ENCODE peak calls at places on chromosomes 13 and 19, in five cellular contexts. One of them, this sample, is unnamed.
A peak's percentile ranks its signal among the peaks of the same experiment; 100 is the strongest.

GRCh38 chr13:20566424-20566916 is 487 bp upstream of the IFT88 start:
- DNase-seq in esophagus squamous epithelium: no peak
- DNase-seq in testis: no peak
- DNase-seq in uterus: no peak
- DNase-seq in heart left ventricle: no peak
- DNase-seq in this sample: no peak

GRCh38 chr13:30963794-30964193 is 31.3 kb downstream of the TEX26 start:
- DNase-seq in testis: peak; percentile 21
- DNase-seq in esophagus squamous epithelium: no peak
- DNase-seq in uterus: no peak
- DNase-seq in heart left ventricle: no peak
- DNase-seq in this sample: peak; percentile 45

GRCh38 chr13:96991072-96991471 is 3.2 kb downstream of the OXGR1 start:
- DNase-seq in testis: no peak
- DNase-seq in uterus: no peak
- DNase-seq in esophagus squamous epithelium: no peak
- DNase-seq in heart left ventricle: no peak
- DNase-seq in this sample: no peak

GRCh38 chr19:34838248-34838647 is 65.2 kb upstream of the ZNF599 start:
- DNase-seq in uterus: no peak
- DNase-seq in esophagus squamous epithelium: no peak
- DNase-seq in testis: no peak
- DNase-seq in heart left ventricle: no peak
- DNase-seq in this sample: no peak

GRCh38 chr13:112059457-112060317 is 7.3 kb upstream of the SOX1 start:
- DNase-seq in testis: no peak
- DNase-seq in heart left ventricle: no peak
- DNase-seq in uterus: no peak
- DNase-seq in esophagus squamous epithelium: no peak
- DNase-seq in this sample: no peak

GRCh38 chr13:104315606-104316005 is 1249.4 kb upstream of the SLC10A2 start:
- DNase-seq in testis: no peak
- DNase-seq in heart left ventricle: no peak
- DNase-seq in uterus: no peak
- DNase-seq in esophagus squamous epithelium: no peak
- DNase-seq in this sample: no peak

GRCh38 chr13:76043882-76044281 is 407.8 kb downstream of the LMO7 start:
- DNase-seq in heart left ventricle: no peak
- DNase-seq in uterus: no peak
- DNase-seq in esophagus squamous epithelium: no peak
- DNase-seq in testis: no peak
- DNase-seq in this sample: no peak

GRCh38 chr19:38725469-38726283 is 18.6 kb downstream of the CAPN12 start:
- DNase-seq in heart left ventricle: no peak
- DNase-seq in uterus: peak; percentile 17
- DNase-seq in testis: no peak
- DNase-seq in esophagus squamous epithelium: no peak
- DNase-seq in this sample: peak; percentile 28

GRCh38 chr13:84962849-84963248 is 836.4 kb downstream of the SLITRK6 start:
- DNase-seq in esophagus squamous epithelium: no peak
- DNase-seq in testis: no peak
- DNase-seq in heart left ventricle: no peak
- DNase-seq in uterus: no peak
- DNase-seq in this sample: no peak

GRCh38 chr13:110449225-110450015 is 112.1 kb downstream of the RAB20 start:
- DNase-seq in esophagus squamous epithelium: no peak
- DNase-seq in heart left ventricle: no peak
- DNase-seq in testis: no peak
- DNase-seq in uterus: peak; percentile 7
- DNase-seq in this sample: no peak

GRCh38 chr13:59447846-59448620 is 715.7 kb downstream of the DIAPH3 start:
- DNase-seq in testis: no peak
- DNase-seq in heart left ventricle: no peak
- DNase-seq in esophagus squamous epithelium: no peak
- DNase-seq in uterus: no peak
- DNase-seq in this sample: no peak

GRCh38 chr19:12695090-12695489 is 1.3 kb downstream of the FBXW9 start:
- DNase-seq in heart left ventricle: no peak
- DNase-seq in testis: no peak
- DNase-seq in uterus: no peak
- DNase-seq in esophagus squamous epithelium: no peak
- DNase-seq in this sample: no peak

GRCh38 chr13:108629353-108629752 is at the start of gene MYO16:
- DNase-seq in uterus: no peak
- DNase-seq in testis: no peak
- DNase-seq in esophagus squamous epithelium: no peak
- DNase-seq in heart left ventricle: no peak
- DNase-seq in this sample: no peak

GRCh38 chr13:90984737-90985136 is 362.8 kb upstream of the MIR17HG start:
- DNase-seq in uterus: no peak
- DNase-seq in heart left ventricle: no peak
- DNase-seq in testis: no peak
- DNase-seq in esophagus squamous epithelium: no peak
- DNase-seq in this sample: no peak

GRCh38 chr19:3691726-3692125 is 8.5 kb downstream of the PIP5K1C start:
- DNase-seq in uterus: no peak
- DNase-seq in testis: no peak
- DNase-seq in heart left ventricle: no peak
- DNase-seq in esophagus squamous epithelium: no peak
- DNase-seq in this sample: no peak

GRCh38 chr13:36783883-36784282 is 35.1 kb upstream of the RFXAP start:
- DNase-seq in testis: no peak
- DNase-seq in esophagus squamous epithelium: no peak
- DNase-seq in uterus: no peak
- DNase-seq in heart left ventricle: no peak
- DNase-seq in this sample: no peak

GRCh38 chr19:55173717-55174409 is 6.2 kb downstream of the SYT5 start:
- DNase-seq in uterus: peak; percentile 50
- DNase-seq in heart left ventricle: no peak
- DNase-seq in testis: peak; percentile 77
- DNase-seq in esophagus squamous epithelium: no peak
- DNase-seq in this sample: peak; percentile 78

GRCh38 chr13:34321986-34322385 is 504.0 kb downstream of the RFC3 start:
- DNase-seq in esophagus squamous epithelium: no peak
- DNase-seq in heart left ventricle: no peak
- DNase-seq in uterus: no peak
- DNase-seq in testis: no peak
- DNase-seq in this sample: no peak

GRCh38 chr13:97879646-97880297 is 73.7 kb upstream of the IPO5 start:
- DNase-seq in uterus: no peak
- DNase-seq in testis: no peak
- DNase-seq in heart left ventricle: no peak
- DNase-seq in esophagus squamous epithelium: no peak
- DNase-seq in this sample: no peak

GRCh38 chr13:101730420-101731000 is 278.0 kb downstream of the ITGBL1 start:
- DNase-seq in esophagus squamous epithelium: no peak
- DNase-seq in heart left ventricle: no peak
- DNase-seq in uterus: no peak
- DNase-seq in testis: no peak
- DNase-seq in this sample: no peak

GRCh38 chr13:49549289-49549688 is 36.1 kb downstream of the RCBTB1 start:
- DNase-seq in esophagus squamous epithelium: no peak
- DNase-seq in testis: no peak
- DNase-seq in uterus: no peak
- DNase-seq in heart left ventricle: no peak
- DNase-seq in this sample: no peak
- TF ChIP-seq CTCF in esophagus squamous epithelium: no peak
- TF ChIP-seq CTCF in testis: no peak
- TF ChIP-seq CTCF in uterus: no peak
- TF ChIP-seq CTCF in heart left ventricle: no peak
- TF ChIP-seq CTCF in this sample: no peak

DNA sequence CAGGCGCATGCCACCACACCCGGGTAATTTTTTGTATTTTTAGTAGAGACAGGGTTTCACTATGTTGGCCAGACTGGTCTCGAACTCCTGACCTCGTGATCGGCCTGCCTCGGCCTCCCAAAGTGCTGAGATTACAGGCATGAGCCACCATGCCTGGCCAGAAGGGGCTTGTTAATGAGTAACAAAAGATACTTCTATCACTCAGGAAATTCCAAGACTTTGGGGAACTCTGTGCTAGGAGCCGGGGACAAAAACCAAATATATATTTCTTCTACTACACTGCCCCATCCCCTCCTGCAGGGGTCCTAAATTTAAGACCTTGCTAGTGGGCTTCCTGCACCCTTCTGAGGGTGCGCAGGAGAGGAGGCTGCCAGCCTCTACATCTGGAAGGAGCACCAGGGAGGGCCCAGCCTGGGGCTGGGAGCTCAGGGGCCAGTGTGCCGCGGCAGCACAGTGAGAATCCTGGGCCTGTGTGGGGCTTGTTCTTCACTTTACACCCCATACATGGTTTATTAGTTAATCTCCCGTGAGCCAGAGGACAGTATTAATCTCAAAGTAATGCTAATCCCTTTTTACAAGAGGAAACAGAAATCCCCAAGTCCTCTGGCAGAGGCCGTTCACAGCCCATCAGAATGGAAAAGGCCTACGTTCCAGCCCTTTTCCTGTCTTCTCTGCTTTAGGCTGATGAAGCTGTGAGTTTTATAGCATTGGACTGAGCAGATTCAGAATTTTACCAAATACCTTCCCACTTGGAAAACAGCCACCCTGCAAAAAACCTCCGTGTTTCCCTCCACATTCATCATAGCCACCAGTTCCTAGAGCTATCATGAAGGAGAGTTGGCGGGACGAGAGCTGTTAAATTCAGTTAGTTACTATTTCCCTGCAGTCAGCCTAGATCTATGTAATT is 44.4 kb upstream of the NPAS1 start:
- DNase-seq in esophagus squamous epithelium: no peak
- DNase-seq in testis: no peak
- DNase-seq in uterus: no peak
- DNase-seq in heart left ventricle: no peak
- DNase-seq in this sample: no peak
- H3K4me3 ChIP-seq in esophagus squamous epithelium: no peak overlapping the region
- H3K4me3 ChIP-seq in testis: no peak overlapping the region
- H3K4me3 ChIP-seq in uterus: no peak overlapping the region
- H3K4me3 ChIP-seq in heart left ventricle: no peak overlapping the region
- H3K4me3 ChIP-seq in this sample: no peak overlapping the region

DNA sequence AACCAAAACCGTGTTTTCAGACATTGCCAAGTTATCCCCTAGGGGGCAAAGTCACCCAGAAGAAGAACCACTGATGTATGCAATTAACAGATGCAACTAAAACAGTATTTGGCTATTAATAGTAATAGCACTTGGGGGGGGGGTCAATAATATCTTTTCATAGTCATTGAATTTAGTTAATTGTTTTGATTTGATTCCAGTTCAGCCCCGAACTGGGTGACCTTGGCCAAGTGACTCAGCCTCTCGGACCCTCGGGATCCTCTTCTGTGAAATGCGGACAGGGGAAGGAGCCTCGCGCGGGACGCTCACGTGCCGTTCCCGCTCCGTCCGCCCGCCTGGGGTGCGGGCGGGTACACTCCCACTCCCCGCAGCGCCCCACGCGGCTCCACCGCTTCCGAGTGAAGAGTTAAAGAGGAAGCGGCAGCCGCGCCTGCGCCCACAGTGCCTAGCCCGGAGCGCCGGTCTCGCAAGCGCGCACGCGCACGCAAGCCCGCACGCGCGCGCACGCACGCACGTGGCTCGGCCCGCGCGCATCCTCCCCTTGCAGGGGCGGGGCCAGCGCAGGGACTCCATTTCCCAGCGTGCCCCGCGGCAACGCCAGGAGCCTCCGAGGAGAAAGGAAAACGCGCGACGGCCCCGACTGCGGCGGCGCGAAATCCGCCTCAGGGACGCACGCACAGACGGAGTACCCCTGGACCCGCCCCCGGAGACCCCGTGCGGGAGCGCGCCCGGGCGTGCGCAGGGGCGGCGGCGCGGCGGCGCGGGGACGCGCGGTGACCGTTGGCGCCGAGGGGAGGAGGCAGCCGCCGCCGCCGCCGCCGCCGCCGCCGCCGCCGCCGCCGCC is at the start of gene DAZAP1:
- DNase-seq in uterus: peak; percentile 99
- DNase-seq in testis: peak; percentile 99
- DNase-seq in esophagus squamous epithelium: peak; percentile 83
- DNase-seq in heart left ventricle: peak; percentile 100
- DNase-seq in this sample: peak; percentile 98
- TF ChIP-seq POLR2A in uterus: peak; percentile 64
- TF ChIP-seq POLR2A in testis: no peak
- TF ChIP-seq POLR2A in esophagus squamous epithelium: no peak
- TF ChIP-seq POLR2A in heart left ventricle: no peak
- TF ChIP-seq POLR2A in this sample: peak; percentile 62

DNA sequence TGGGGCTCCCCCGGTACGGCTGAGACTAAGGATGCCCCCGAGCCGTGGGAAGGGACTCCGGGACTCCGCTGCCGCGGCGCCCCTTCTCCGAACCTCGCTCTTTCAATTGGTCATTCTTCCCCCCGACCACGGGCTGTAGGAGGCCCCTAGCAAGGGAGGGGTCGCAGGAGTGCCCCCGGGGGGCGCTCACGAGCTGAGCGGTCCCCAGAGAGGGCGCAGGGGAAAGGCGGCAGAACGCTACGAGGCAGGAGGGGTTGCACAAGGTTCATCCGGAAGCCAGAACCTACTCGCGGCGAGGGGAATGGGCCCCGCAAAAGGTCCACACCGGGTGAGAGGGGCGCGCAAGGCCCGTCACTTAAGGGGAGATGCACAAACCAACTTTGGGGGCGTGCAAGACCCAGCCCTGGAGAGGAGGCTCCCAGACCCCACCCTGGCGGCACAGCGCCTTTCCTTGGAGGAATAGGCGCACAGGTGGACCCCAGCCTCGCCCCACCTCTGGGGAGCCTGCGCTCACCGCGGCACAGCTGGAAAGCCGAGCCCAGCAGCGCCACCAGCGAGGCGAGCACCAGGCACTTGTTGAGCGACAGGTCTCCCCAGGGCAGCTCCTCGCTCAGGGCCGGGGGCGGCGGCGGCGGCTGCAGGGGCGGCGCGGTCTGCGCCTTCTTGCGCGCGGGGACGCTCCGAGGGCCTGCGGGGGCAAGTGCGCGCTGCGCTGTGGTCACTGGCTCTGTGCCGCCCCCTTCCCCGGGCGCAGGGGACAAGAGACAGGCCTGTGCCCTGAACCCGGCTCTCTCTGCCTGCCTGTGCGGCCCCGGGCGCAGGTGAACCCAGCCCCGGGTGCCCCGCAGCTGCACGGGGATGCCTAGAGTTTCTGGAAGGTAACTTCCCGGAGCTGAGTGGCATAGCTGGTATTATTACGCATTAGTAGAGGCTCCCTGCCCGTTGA is 2.8 kb downstream of the JSRP1 start:
- DNase-seq in uterus: no peak
- DNase-seq in esophagus squamous epithelium: no peak
- DNase-seq in testis: no peak
- DNase-seq in heart left ventricle: peak; percentile 55
- DNase-seq in this sample: no peak
- TF ChIP-seq CTCF in uterus: no peak
- TF ChIP-seq CTCF in esophagus squamous epithelium: no peak
- TF ChIP-seq CTCF in testis: no peak
- TF ChIP-seq CTCF in heart left ventricle: no peak
- TF ChIP-seq CTCF in this sample: no peak

This sample was measured in adrenal gland.